ENCODE peak calls at places on chromosome 4, in four cellular contexts. K is PC-3, X is endothelial cell of umbilical vein, A is IMR-90. Y is an unnamed sample. For H3K4me1 and H4K20me1, the result is how much of the 10 kb centered on the place peaks cover.

GRCh38 chr4:85595098-85595775 is 120.3 kb downstream of the ARHGAP24 start:
- DNase-seq in K (no peak), X (no peak), A (no peak), Y (no peak)

GRCh38 chr4:73661646-73662119 is 41.4 kb upstream of the RASSF6 start:
- DNase-seq in K (peak), X (peak), A (peak), Y (peak)

GRCh38 chr4:102404551-102404969 is 59.3 kb upstream of the SLC39A8 start:
- DNase-seq in K (no peak), X (no peak), A (no peak), Y (no peak)

GRCh38 chr4:102348701-102349100 is 3.4 kb upstream of the SLC39A8 start:
- DNase-seq in K (no peak), X (no peak), A (no peak), Y (no peak)

GRCh38 chr4:90495936-90496335 is 368.7 kb downstream of the CCSER1 start:
- DNase-seq in K (peak), X (no peak), A (no peak), Y (no peak)

GRCh38 chr4:140968371-140968770 is 164.9 kb downstream of the RNF150 start:
- DNase-seq in K (no peak), X (no peak), A (no peak), Y (no peak)

GRCh38 chr4:56465599-56466295 is 1.7 kb upstream of the SRP72 start:
- DNase-seq in K (peak), X (no peak), A (peak), Y (peak)

GRCh38 chr4:183284965-183285364 is 35.1 kb downstream of the CLDN22 start:
- DNase-seq in K (peak), X (no peak), A (peak), Y (peak)

GRCh38 chr4:127463883-127464282 is 168.9 kb upstream of the INTU start:
- DNase-seq in K (no peak), X (no peak), A (no peak), Y (no peak)

GRCh38 chr4:30838346-30838745 is 118.2 kb downstream of the PCDH7 start:
- DNase-seq in K (no peak), X (no peak), A (no peak), Y (no peak)

GRCh38 chr4:27819261-27819660 is 958.6 kb downstream of the STIM2 start:
- DNase-seq in K (no peak), X (no peak), A (no peak), Y (peak)

GRCh38 chr4:38675167-38676121 is 11.4 kb downstream of the KLF3 start:
- DNase-seq in K (peak), X (peak), A (peak), Y (peak)
- H3K4me1 ChIP-seq in K (half or more), X (half or more), A (under half), Y (half or more)

DNA sequence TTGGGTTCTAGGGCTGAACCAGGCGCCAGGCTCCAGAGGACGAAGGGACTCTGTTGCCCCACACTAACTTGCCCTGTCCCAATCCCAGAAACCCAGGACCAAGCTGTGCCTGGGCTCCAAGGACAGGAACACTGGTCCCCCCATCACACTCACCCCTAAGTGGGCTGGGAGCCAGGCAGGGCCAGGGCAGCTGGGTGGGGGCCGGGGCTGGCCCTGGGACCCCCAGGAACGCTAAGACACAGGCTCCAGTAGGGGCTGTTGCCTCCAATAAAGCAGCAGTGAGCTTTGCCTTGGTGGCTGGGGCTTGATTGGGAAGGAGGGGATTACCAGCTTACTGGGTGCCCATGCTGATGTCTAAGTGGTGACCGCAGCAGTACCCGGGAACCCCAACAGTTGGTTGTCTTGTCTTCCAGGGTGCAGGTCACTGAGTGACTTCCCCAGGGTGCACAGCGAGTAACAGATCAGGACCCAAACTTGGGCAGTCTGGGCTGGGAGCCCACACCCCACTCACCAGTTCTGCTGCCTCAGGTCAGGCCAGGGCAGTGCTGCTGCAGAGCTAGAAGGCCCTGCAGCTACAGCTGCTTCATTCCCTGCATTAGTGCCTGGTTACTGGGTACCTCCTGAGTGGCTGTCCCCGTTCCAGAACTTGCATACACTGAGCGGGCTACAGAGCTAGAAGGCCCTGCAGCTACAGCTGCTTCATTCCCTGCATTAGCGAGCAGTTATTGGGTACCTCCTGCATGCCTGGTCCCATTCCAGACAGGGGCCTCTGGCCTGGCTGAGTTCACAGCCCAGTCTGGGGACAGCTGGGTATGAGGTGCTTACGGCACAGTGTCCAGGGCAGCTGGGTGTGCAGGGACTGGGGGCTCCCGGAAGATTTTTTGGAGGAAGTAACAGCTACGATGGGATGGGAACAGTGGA is 9.4 kb upstream of the ADD1 start:
- DNase-seq in K (no peak), X (no peak), A (no peak), Y (no peak)
- H4K20me1 ChIP-seq in K (under half), X (under half), A (under half), Y (under half)

DNA sequence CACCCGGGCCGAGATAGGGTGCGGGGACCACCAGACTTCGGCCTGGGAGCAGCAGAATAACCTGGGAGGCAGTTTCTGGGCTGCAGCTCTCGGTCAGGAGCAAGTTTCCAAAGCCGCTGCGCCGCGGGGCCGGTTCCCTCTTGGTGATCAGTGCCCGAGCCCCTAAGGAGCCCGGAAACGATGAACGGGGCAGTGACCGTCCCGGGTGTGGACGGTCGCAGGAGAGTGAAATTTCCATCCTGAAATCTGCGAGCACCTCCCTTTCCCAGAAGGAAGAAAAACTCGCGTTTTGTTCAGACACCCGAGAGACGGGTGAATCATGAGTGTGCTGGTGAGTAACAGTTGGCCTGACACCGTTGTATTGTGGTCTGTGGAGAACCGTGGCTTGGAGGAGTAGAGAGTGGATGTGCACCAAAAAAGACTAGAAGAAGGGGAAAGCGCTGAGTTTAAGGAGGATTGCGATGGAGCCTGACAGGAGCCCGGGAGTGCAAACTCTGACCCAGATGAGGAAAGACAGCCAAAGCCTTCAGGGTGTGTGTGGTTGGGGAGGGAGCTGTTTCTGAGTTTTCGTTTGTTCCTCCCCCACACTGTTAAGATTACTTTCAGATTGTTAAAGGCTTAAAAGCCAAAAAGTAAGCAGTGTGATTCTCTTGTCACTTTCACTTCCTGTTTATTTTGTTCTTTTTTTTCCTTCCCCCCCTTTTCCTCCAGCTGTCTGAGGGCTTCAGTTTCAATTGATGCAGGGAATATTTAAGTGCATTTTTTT is 824 bp downstream of the MCUB start:
- DNase-seq in K (peak), X (peak), A (peak), Y (peak)
- H3K4me1 ChIP-seq in K (under half), X (under half), A (under half), Y (under half)

DNA sequence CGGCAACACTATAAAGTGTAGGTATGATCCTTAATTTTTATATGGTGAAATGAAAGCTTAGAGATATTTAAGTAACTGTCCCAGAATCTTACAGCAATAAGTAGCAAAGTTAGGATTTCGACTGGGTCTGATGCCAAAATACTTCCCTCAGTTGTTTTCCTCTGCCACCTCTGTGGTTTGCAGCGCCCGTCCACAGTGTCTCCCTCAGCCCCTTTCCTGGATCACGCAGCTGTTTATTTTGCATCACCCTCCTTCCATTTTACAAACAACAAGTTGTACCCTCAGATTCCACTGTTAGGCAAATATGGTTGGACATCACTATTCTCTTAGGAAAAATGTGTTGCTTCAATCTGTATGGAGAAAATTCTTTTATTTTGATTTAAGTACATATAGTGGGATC is 56.1 kb downstream of the RAPGEF2 start:
- DNase-seq in K (no peak), X (peak), A (no peak), Y (no peak)
- H4K20me1 ChIP-seq in K (under half), X (under half), A (under half), Y (half or more)

DNA sequence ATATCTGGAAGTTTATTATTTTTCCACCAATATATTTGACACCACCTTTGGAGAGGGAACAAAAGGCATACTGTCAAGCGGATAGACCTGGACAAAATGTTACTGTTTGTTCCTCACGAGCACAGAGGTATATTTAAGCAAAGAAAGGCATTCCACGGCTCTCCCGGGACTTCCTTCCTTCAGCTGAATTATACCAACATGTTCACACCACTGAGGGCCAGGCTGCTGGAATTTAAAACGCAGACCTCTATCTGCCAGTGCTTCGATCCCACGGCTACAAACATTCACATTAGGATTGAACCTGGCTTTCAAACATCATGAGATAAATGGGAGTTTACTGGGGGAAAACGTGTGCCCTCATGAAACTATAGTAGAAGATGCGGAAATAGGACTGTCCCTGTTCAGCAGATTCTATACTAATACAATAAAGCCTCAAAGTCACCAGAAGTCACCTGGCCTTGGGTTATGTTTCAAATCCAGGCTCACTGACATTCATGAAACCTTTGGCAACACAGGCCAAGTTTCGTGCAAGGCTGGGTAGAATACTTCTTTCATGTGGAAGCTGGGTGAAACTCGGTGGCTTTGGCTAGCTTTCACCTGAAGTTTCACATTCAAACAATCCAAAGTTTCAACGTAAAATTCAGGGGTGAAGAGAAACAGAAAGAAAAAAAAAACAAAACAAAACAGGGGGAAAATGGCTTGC is 39.5 kb downstream of the SORBS2 start:
- DNase-seq in K (no peak), X (peak), A (no peak), Y (no peak)
- H3K4me1 ChIP-seq in K (under half), X (under half), A (under half), Y (under half)

DNA sequence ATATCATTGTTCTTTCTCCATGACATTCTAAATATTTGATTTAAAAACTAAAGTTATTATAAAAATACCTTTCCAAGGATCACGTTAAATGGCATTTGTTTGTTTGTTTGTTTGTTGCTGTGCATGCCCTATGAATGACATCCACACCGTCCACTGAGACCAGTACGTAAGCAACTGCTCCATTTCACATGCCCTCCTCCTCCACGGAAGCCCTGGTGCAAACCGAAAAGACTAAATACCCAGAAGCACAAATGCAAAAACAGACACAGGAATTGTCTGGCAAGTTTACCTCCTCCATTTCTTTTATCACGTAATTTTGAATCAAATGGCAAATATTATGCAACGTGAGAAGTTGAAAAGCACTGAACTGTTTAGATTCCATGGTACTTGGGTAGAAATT is 23.6 kb downstream of the IRF2 start:
- DNase-seq in K (no peak), X (no peak), A (no peak), Y (no peak)
- H4K20me1 ChIP-seq in K (under half), X (under half), A (under half), Y (under half)

GRCh38 chr4:169658196-169658595 is 37.8 kb downstream of the CLCN3 start:
- DNase-seq in K (peak), X (peak), A (no peak), Y (no peak)
- H3K4me1 ChIP-seq in K (under half), X (under half), A (under half), Y (under half)

GRCh38 chr4:145487626-145488025 is 6.0 kb downstream of the SMAD1 start:
- DNase-seq in K (no peak), X (no peak), A (no peak), Y (no peak)
- H4K20me1 ChIP-seq in K (under half), X (under half), A (under half), Y (half or more)

DNA sequence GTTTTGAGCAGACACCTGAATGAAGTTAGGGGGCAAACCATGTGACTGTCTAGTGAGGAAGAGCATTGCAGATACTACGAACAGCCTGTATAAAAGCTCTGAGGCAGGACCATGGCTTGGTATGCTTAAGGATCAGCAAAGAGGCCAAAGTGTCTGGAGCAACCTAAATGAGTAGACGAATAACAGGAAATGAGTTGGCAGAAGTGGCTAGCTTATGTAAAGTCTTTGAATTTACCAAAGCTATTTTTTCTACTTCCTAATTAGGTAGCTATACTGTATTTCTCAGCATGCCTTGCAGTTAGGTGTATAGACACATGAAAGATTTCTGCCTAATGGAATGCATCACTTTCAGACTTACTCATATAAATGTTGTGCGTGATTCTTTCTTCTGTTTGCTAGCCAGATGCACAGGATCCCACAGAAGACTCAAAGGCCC is 9.3 kb upstream of the GPRIN3 start:
- DNase-seq in K (peak), X (peak), A (peak), Y (peak)
- H3K4me1 ChIP-seq in K (under half), X (under half), A (under half), Y (under half)

Y was measured in astrocyte.